ENCODE peak calls at places on chromosomes 6 and 20, in six cellular contexts. L is GM03348; U is CD4-positive, alpha-beta T cell; P is GM12891; N is left colon; S is sciatic nerve. E is an unnamed sample.

GRCh38 chr20:13681248-13682125 is 42.8 kb upstream of the TASP1 start:
- DNase-seq in L (no peak), U (no peak), P (peak), N (no peak), S (no peak), E (peak)

GRCh38 chr6:79797912-79798311 is 149.4 kb downstream of the ELOVL4 start:
- DNase-seq in L (no peak), U (no peak), P (no peak), N (no peak), S (no peak), E (no peak)

GRCh38 chr6:4459032-4459431 is 317.2 kb upstream of the CDYL start:
- DNase-seq in L (peak), U (no peak), P (no peak), N (no peak), S (no peak), E (no peak)

GRCh38 chr20:50595433-50595895 is 85.3 kb downstream of the PTPN1 start:
- DNase-seq in L (no peak), U (no peak), P (no peak), N (no peak), S (no peak), E (no peak)

GRCh38 chr20:21901470-21902275 is 196.2 kb downstream of the PAX1 start:
- DNase-seq in L (peak), U (no peak), P (no peak), N (peak), S (peak), E (no peak)

GRCh38 chr6:170080828-170081368 is 210.0 kb downstream of the DLL1 start:
- DNase-seq in L (no peak), U (no peak), P (no peak), N (no peak), S (peak), E (no peak)

GRCh38 chr6:165098165-165098564 is 211.2 kb downstream of the C6orf118 start:
- DNase-seq in L (no peak), U (no peak), P (no peak), N (no peak), S (no peak), E (no peak)

GRCh38 chr20:47544240-47544639 is 42.6 kb downstream of the NCOA3 start:
- DNase-seq in L (peak), U (no peak), P (no peak), N (no peak), S (no peak), E (no peak)

GRCh38 chr6:14658030-14658429 is 540.5 kb downstream of the CD83 start:
- DNase-seq in L (no peak), U (no peak), P (no peak), N (no peak), S (no peak), E (no peak)

GRCh38 chr6:10521104-10521808 is at the start of gene GCNT2:
- DNase-seq in L (no peak), U (no peak), P (no peak), N (peak), S (no peak), E (no peak)

GRCh38 chr20:35307666-35308653 is 15.7 kb upstream of the FAM83C start:
- DNase-seq in L (peak), U (no peak), P (no peak), N (no peak), S (no peak), E (no peak)

GRCh38 chr20:43715511-43715910 is 11.3 kb downstream of the GTSF1L start:
- DNase-seq in L (no peak), U (no peak), P (no peak), N (no peak), S (no peak), E (no peak)

GRCh38 chr6:147017153-147017552 is 187.1 kb upstream of the STXBP5 start:
- DNase-seq in L (no peak), U (no peak), P (no peak), N (no peak), S (no peak), E (no peak)

GRCh38 chr6:137049095-137049494 is 4.3 kb upstream of the IL20RA start:
- DNase-seq in L (no peak), U (no peak), P (no peak), N (no peak), S (no peak), E (no peak)

GRCh38 chr6:140774080-140774505 is 1358.6 kb upstream of the GJE1 start:
- DNase-seq in L (peak), U (no peak), P (no peak), N (no peak), S (no peak), E (no peak)

GRCh38 chr6:166654573-166654972 is 27.5 kb upstream of the RPS6KA2 start:
- DNase-seq in L (no peak), U (no peak), P (no peak), N (no peak), S (no peak), E (no peak)

GRCh38 chr20:57310821-57311514 is 18.6 kb upstream of the SPO11 start:
- DNase-seq in L (no peak), U (no peak), P (no peak), N (no peak), S (no peak), E (no peak)

GRCh38 chr6:135488023-135488422 is 9.5 kb downstream of the AHI1 start:
- DNase-seq in L (peak), U (no peak), P (no peak), N (no peak), S (no peak), E (no peak)

GRCh38 chr6:108633436-108633835 is 72.7 kb downstream of the FOXO3 start:
- DNase-seq in L (no peak), U (no peak), P (no peak), N (no peak), S (no peak), E (no peak)

GRCh38 chr6:57013501-57013900 is 33.0 kb upstream of the KIAA1586 start:
- DNase-seq in L (peak), U (no peak), P (no peak), N (no peak), S (no peak), E (no peak)

GRCh38 chr6:37024665-37025337 is 19.3 kb downstream of the FGD2 start:
- DNase-seq in L (peak), U (no peak), P (no peak), N (no peak), S (no peak), E (no peak)

GRCh38 chr20:7859371-7859802 is 80.9 kb downstream of the HAO1 start:
- DNase-seq in L (peak), U (no peak), P (no peak), N (no peak), S (no peak), E (no peak)

GRCh38 chr6:135243871-135244796 is 63.0 kb downstream of the MYB start:
- DNase-seq in L (no peak), U (no peak), P (no peak), N (no peak), S (no peak), E (no peak)

GRCh38 chr6:100459291-100459690 is 5.4 kb downstream of the SIM1 start:
- DNase-seq in L (no peak), U (no peak), P (no peak), N (no peak), S (no peak), E (no peak)

GRCh38 chr6:11772109-11772830 is 6.3 kb downstream of the ADTRP start:
- DNase-seq in L (peak), U (no peak), P (no peak), N (no peak), S (no peak), E (no peak)

GRCh38 chr6:30779850-30780641 is 35.7 kb upstream of the IER3 start:
- DNase-seq in L (no peak), U (no peak), P (no peak), N (no peak), S (no peak), E (no peak)

GRCh38 chr20:17624551-17625245 is 54.8 kb downstream of the DSTN start:
- DNase-seq in L (no peak), U (no peak), P (no peak), N (peak), S (peak), E (no peak)

GRCh38 chr6:79600313-79601019 is 30.7 kb upstream of the SH3BGRL2 start:
- DNase-seq in L (no peak), U (no peak), P (no peak), N (no peak), S (no peak), E (no peak)

GRCh38 chr20:37007898-37008649 is 56.6 kb upstream of the SAMHD1 start:
- DNase-seq in L (peak), U (peak), P (no peak), N (no peak), S (no peak), E (no peak)

GRCh38 chr6:138575257-138575656 is 76.0 kb upstream of the NHSL1 start:
- DNase-seq in L (no peak), U (no peak), P (no peak), N (no peak), S (no peak), E (no peak)

GRCh38 chr6:166008441-166009369 is 158.9 kb downstream of the TBXT start:
- DNase-seq in L (peak), U (no peak), P (no peak), N (no peak), S (no peak), E (no peak)

GRCh38 chr6:141956046-141956761 is 176.5 kb upstream of the GJE1 start:
- DNase-seq in L (no peak), U (no peak), P (no peak), N (no peak), S (no peak), E (no peak)

GRCh38 chr20:50294164-50295088 is 103.8 kb downstream of the CEBPB start:
- DNase-seq in L (no peak), U (no peak), P (no peak), N (no peak), S (no peak), E (no peak)

GRCh38 chr6:98833101-98834059 is 994 bp upstream of the POU3F2 start:
- DNase-seq in L (no peak), U (no peak), P (no peak), N (no peak), S (no peak), E (no peak)

GRCh38 chr6:12051861-12052368 is 39.8 kb downstream of the HIVEP1 start:
- DNase-seq in L (no peak), U (no peak), P (no peak), N (no peak), S (no peak), E (no peak)